ENCODE peak calls at places on chromosomes 4 and X, in ten cellular contexts. One of them, this sample, is unnamed.

GRCh38 chr4:38154681-38155588 is 194.7 kb downstream of the PTTG2 start:
- DNase-seq in NCI-H2029 treated with DMSO at 0.1 percent for 48 hours: no peak
- DNase-seq in stimulated activated CD8-positive, alpha-beta memory T cell treated with anti-CD3 and anti-CD28 coated beads, Interleukin-12 subunit alpha, Interleukin-12 subunit beta, amount 100 ng/mL, for 4 hours: no peak
- DNase-seq in SHP77 treated with DMSO at 0.1 percent for 48 hours: no peak
- DNase-seq in GM19239: no peak
- DNase-seq in NCI-H1105: no peak
- DNase-seq in amniotic stem cell: no peak
- DNase-seq in effector memory CD4-positive, alpha-beta T cell: no peak
- DNase-seq in H9: no peak
- DNase-seq in iPS-NIHi11: no peak
- DNase-seq in this sample: peak; percentile 24

GRCh38 chr4:185112104-185112503 is 31.0 kb upstream of the SLC25A4 start:
- DNase-seq in NCI-H2029 treated with DMSO at 0.1 percent for 48 hours: no peak
- DNase-seq in stimulated activated CD8-positive, alpha-beta memory T cell treated with anti-CD3 and anti-CD28 coated beads, Interleukin-12 subunit alpha, Interleukin-12 subunit beta, amount 100 ng/mL, for 4 hours: no peak
- DNase-seq in SHP77 treated with DMSO at 0.1 percent for 48 hours: no peak
- DNase-seq in GM19239: no peak
- DNase-seq in NCI-H1105: no peak
- DNase-seq in amniotic stem cell: peak; percentile 61
- DNase-seq in effector memory CD4-positive, alpha-beta T cell: no peak
- DNase-seq in H9: no peak
- DNase-seq in iPS-NIHi11: peak; percentile 50
- DNase-seq in this sample: no peak

GRCh38 chr4:152968806-152969394 is 32.8 kb downstream of the FHDC1 start:
- DNase-seq in NCI-H2029 treated with DMSO at 0.1 percent for 48 hours: no peak
- DNase-seq in stimulated activated CD8-positive, alpha-beta memory T cell treated with anti-CD3 and anti-CD28 coated beads, Interleukin-12 subunit alpha, Interleukin-12 subunit beta, amount 100 ng/mL, for 4 hours: no peak
- DNase-seq in SHP77 treated with DMSO at 0.1 percent for 48 hours: no peak
- DNase-seq in GM19239: no peak
- DNase-seq in NCI-H1105: no peak
- DNase-seq in amniotic stem cell: no peak
- DNase-seq in effector memory CD4-positive, alpha-beta T cell: no peak
- DNase-seq in H9: no peak
- DNase-seq in iPS-NIHi11: no peak
- DNase-seq in this sample: no peak

GRCh38 chrX:118577041-118577440 is 81.4 kb downstream of the DOCK11 start:
- DNase-seq in NCI-H2029 treated with DMSO at 0.1 percent for 48 hours: no peak
- DNase-seq in stimulated activated CD8-positive, alpha-beta memory T cell treated with anti-CD3 and anti-CD28 coated beads, Interleukin-12 subunit alpha, Interleukin-12 subunit beta, amount 100 ng/mL, for 4 hours: no peak
- DNase-seq in SHP77 treated with DMSO at 0.1 percent for 48 hours: no peak
- DNase-seq in GM19239: no peak
- DNase-seq in NCI-H1105: peak; percentile 33
- DNase-seq in amniotic stem cell: no peak
- DNase-seq in effector memory CD4-positive, alpha-beta T cell: no peak
- DNase-seq in H9: no peak
- DNase-seq in iPS-NIHi11: no peak
- DNase-seq in this sample: no peak

GRCh38 chr4:119209077-119209476 is 3.4 kb upstream of the USP53 start:
- DNase-seq in NCI-H2029 treated with DMSO at 0.1 percent for 48 hours: no peak
- DNase-seq in stimulated activated CD8-positive, alpha-beta memory T cell treated with anti-CD3 and anti-CD28 coated beads, Interleukin-12 subunit alpha, Interleukin-12 subunit beta, amount 100 ng/mL, for 4 hours: no peak
- DNase-seq in SHP77 treated with DMSO at 0.1 percent for 48 hours: no peak
- DNase-seq in GM19239: no peak
- DNase-seq in NCI-H1105: no peak
- DNase-seq in amniotic stem cell: peak; percentile 80
- DNase-seq in effector memory CD4-positive, alpha-beta T cell: no peak
- DNase-seq in H9: no peak
- DNase-seq in iPS-NIHi11: no peak
- DNase-seq in this sample: no peak

GRCh38 chr4:46645092-46645491 is 255.2 kb upstream of the GABRA2 start:
- DNase-seq in NCI-H2029 treated with DMSO at 0.1 percent for 48 hours: no peak
- DNase-seq in stimulated activated CD8-positive, alpha-beta memory T cell treated with anti-CD3 and anti-CD28 coated beads, Interleukin-12 subunit alpha, Interleukin-12 subunit beta, amount 100 ng/mL, for 4 hours: no peak
- DNase-seq in SHP77 treated with DMSO at 0.1 percent for 48 hours: no peak
- DNase-seq in GM19239: no peak
- DNase-seq in NCI-H1105: no peak
- DNase-seq in amniotic stem cell: no peak
- DNase-seq in effector memory CD4-positive, alpha-beta T cell: no peak
- DNase-seq in H9: no peak
- DNase-seq in iPS-NIHi11: no peak
- DNase-seq in this sample: no peak

GRCh38 chr4:8834681-8835220 is 36.9 kb downstream of the HMX1 start:
- DNase-seq in NCI-H2029 treated with DMSO at 0.1 percent for 48 hours: no peak
- DNase-seq in stimulated activated CD8-positive, alpha-beta memory T cell treated with anti-CD3 and anti-CD28 coated beads, Interleukin-12 subunit alpha, Interleukin-12 subunit beta, amount 100 ng/mL, for 4 hours: no peak
- DNase-seq in SHP77 treated with DMSO at 0.1 percent for 48 hours: no peak
- DNase-seq in GM19239: no peak
- DNase-seq in NCI-H1105: no peak
- DNase-seq in amniotic stem cell: no peak
- DNase-seq in effector memory CD4-positive, alpha-beta T cell: no peak
- DNase-seq in H9: peak; percentile 21
- DNase-seq in iPS-NIHi11: no peak
- DNase-seq in this sample: no peak

GRCh38 chrX:32530802-32531403 is 680.4 kb downstream of the DMD start:
- DNase-seq in NCI-H2029 treated with DMSO at 0.1 percent for 48 hours: peak; percentile 1
- DNase-seq in stimulated activated CD8-positive, alpha-beta memory T cell treated with anti-CD3 and anti-CD28 coated beads, Interleukin-12 subunit alpha, Interleukin-12 subunit beta, amount 100 ng/mL, for 4 hours: no peak
- DNase-seq in SHP77 treated with DMSO at 0.1 percent for 48 hours: no peak
- DNase-seq in GM19239: no peak
- DNase-seq in NCI-H1105: no peak
- DNase-seq in amniotic stem cell: peak; percentile 21
- DNase-seq in effector memory CD4-positive, alpha-beta T cell: no peak
- DNase-seq in H9: no peak
- DNase-seq in iPS-NIHi11: no peak
- DNase-seq in this sample: peak; percentile 63

GRCh38 chr4:163590609-163591264 is 96.2 kb downstream of the TMA16 start:
- DNase-seq in NCI-H2029 treated with DMSO at 0.1 percent for 48 hours: no peak
- DNase-seq in stimulated activated CD8-positive, alpha-beta memory T cell treated with anti-CD3 and anti-CD28 coated beads, Interleukin-12 subunit alpha, Interleukin-12 subunit beta, amount 100 ng/mL, for 4 hours: no peak
- DNase-seq in SHP77 treated with DMSO at 0.1 percent for 48 hours: no peak
- DNase-seq in GM19239: no peak
- DNase-seq in NCI-H1105: no peak
- DNase-seq in amniotic stem cell: no peak
- DNase-seq in effector memory CD4-positive, alpha-beta T cell: no peak
- DNase-seq in H9: no peak
- DNase-seq in iPS-NIHi11: no peak
- DNase-seq in this sample: no peak

GRCh38 chr4:98728433-98728832 is 70.0 kb upstream of the TSPAN5 start:
- DNase-seq in NCI-H2029 treated with DMSO at 0.1 percent for 48 hours: no peak
- DNase-seq in stimulated activated CD8-positive, alpha-beta memory T cell treated with anti-CD3 and anti-CD28 coated beads, Interleukin-12 subunit alpha, Interleukin-12 subunit beta, amount 100 ng/mL, for 4 hours: no peak
- DNase-seq in SHP77 treated with DMSO at 0.1 percent for 48 hours: no peak
- DNase-seq in GM19239: no peak
- DNase-seq in NCI-H1105: no peak
- DNase-seq in amniotic stem cell: peak; percentile 19
- DNase-seq in effector memory CD4-positive, alpha-beta T cell: no peak
- DNase-seq in H9: no peak
- DNase-seq in iPS-NIHi11: no peak
- DNase-seq in this sample: no peak

GRCh38 chr4:14247767-14248166 is 620.2 kb upstream of the BOD1L1 start:
- DNase-seq in NCI-H2029 treated with DMSO at 0.1 percent for 48 hours: no peak
- DNase-seq in stimulated activated CD8-positive, alpha-beta memory T cell treated with anti-CD3 and anti-CD28 coated beads, Interleukin-12 subunit alpha, Interleukin-12 subunit beta, amount 100 ng/mL, for 4 hours: no peak
- DNase-seq in SHP77 treated with DMSO at 0.1 percent for 48 hours: no peak
- DNase-seq in GM19239: no peak
- DNase-seq in NCI-H1105: no peak
- DNase-seq in amniotic stem cell: no peak
- DNase-seq in effector memory CD4-positive, alpha-beta T cell: no peak
- DNase-seq in H9: no peak
- DNase-seq in iPS-NIHi11: no peak
- DNase-seq in this sample: peak; percentile 22

GRCh38 chr4:117623321-117623720 is 411.0 kb upstream of the NDST3 start:
- DNase-seq in NCI-H2029 treated with DMSO at 0.1 percent for 48 hours: no peak
- DNase-seq in stimulated activated CD8-positive, alpha-beta memory T cell treated with anti-CD3 and anti-CD28 coated beads, Interleukin-12 subunit alpha, Interleukin-12 subunit beta, amount 100 ng/mL, for 4 hours: no peak
- DNase-seq in SHP77 treated with DMSO at 0.1 percent for 48 hours: no peak
- DNase-seq in GM19239: no peak
- DNase-seq in NCI-H1105: no peak
- DNase-seq in amniotic stem cell: no peak
- DNase-seq in effector memory CD4-positive, alpha-beta T cell: no peak
- DNase-seq in H9: no peak
- DNase-seq in iPS-NIHi11: no peak
- DNase-seq in this sample: no peak

GRCh38 chrX:71616672-71617529 is 1.4 kb downstream of the CXCR3 start:
- DNase-seq in NCI-H2029 treated with DMSO at 0.1 percent for 48 hours: no peak
- DNase-seq in stimulated activated CD8-positive, alpha-beta memory T cell treated with anti-CD3 and anti-CD28 coated beads, Interleukin-12 subunit alpha, Interleukin-12 subunit beta, amount 100 ng/mL, for 4 hours: no peak
- DNase-seq in SHP77 treated with DMSO at 0.1 percent for 48 hours: no peak
- DNase-seq in GM19239: no peak
- DNase-seq in NCI-H1105: no peak
- DNase-seq in amniotic stem cell: no peak
- DNase-seq in effector memory CD4-positive, alpha-beta T cell: no peak
- DNase-seq in H9: peak; percentile 39
- DNase-seq in iPS-NIHi11: peak; percentile 35
- DNase-seq in this sample: no peak

GRCh38 chrX:2334237-2334636 is 166.5 kb downstream of the DHRSX start:
- DNase-seq in NCI-H2029 treated with DMSO at 0.1 percent for 48 hours: no peak
- DNase-seq in stimulated activated CD8-positive, alpha-beta memory T cell treated with anti-CD3 and anti-CD28 coated beads, Interleukin-12 subunit alpha, Interleukin-12 subunit beta, amount 100 ng/mL, for 4 hours: no peak
- DNase-seq in SHP77 treated with DMSO at 0.1 percent for 48 hours: no peak
- DNase-seq in GM19239: no peak
- DNase-seq in NCI-H1105: no peak
- DNase-seq in amniotic stem cell: no peak
- DNase-seq in effector memory CD4-positive, alpha-beta T cell: no peak
- DNase-seq in H9: no peak
- DNase-seq in iPS-NIHi11: no peak
- DNase-seq in this sample: no peak

GRCh38 chr4:118848901-118849300 is 13.0 kb upstream of the SEC24D start:
- DNase-seq in NCI-H2029 treated with DMSO at 0.1 percent for 48 hours: no peak
- DNase-seq in stimulated activated CD8-positive, alpha-beta memory T cell treated with anti-CD3 and anti-CD28 coated beads, Interleukin-12 subunit alpha, Interleukin-12 subunit beta, amount 100 ng/mL, for 4 hours: no peak
- DNase-seq in SHP77 treated with DMSO at 0.1 percent for 48 hours: no peak
- DNase-seq in GM19239: no peak
- DNase-seq in NCI-H1105: no peak
- DNase-seq in amniotic stem cell: no peak
- DNase-seq in effector memory CD4-positive, alpha-beta T cell: no peak
- DNase-seq in H9: no peak
- DNase-seq in iPS-NIHi11: no peak
- DNase-seq in this sample: no peak

This sample was measured in globus pallidus.